ENCODE peak calls at places on chromosomes 6 and 20, in ten cellular contexts. V is neural crest cell; M is HT1080; X is CD4-positive, alpha-beta memory T cell; J is NCI-H82; I is AG09309; S is T-helper 2 cell; W is thoracic aorta; N is NCI-H1105 treated with DMSO at 0.1 percent for 48 hours; A is T-helper 9 cell. B is an unnamed sample.
A peak's percentile ranks its signal among the peaks of the same experiment; 100 is the strongest.

GRCh38 chr6:1612902-1613301 is 3.2 kb downstream of the FOXC1 start:
- DNase-seq in W (no peak), M (peak; percentile 60), X (no peak), V (no peak), S (no peak), I (peak; percentile 56), J (peak; percentile 21), N (no peak), A (no peak), B (peak; percentile 60)

GRCh38 chr6:12545141-12545540 is 171.4 kb upstream of the PHACTR1 start:
- DNase-seq in X (no peak), V (no peak), I (no peak), A (no peak), S (no peak), N (no peak), J (no peak), W (no peak), M (no peak), B (no peak)

GRCh38 chr6:47034919-47035318 is 7.2 kb downstream of the ADGRF1 start:
- DNase-seq in V (no peak), A (no peak), M (peak; percentile 99), W (no peak), I (peak; percentile 99), X (no peak), N (peak; percentile 94), J (peak; percentile 94), S (no peak), B (peak; percentile 20)

GRCh38 chr6:53673138-53673801 is 7.7 kb upstream of the KLHL31 start:
- DNase-seq in X (no peak), S (no peak), W (no peak), M (peak; percentile 84), V (no peak), A (no peak), J (no peak), I (no peak), N (no peak), B (peak; percentile 21)

GRCh38 chr6:105270511-105270910 is 90.7 kb upstream of the POPDC3 start:
- DNase-seq in X (no peak), M (no peak), N (no peak), V (no peak), W (no peak), J (peak; percentile 95), S (no peak), I (peak; percentile 76), A (no peak), B (peak; percentile 50)

GRCh38 chr20:3192226-3193015 is 12.1 kb downstream of the DDRGK1 start:
- DNase-seq in M (no peak), A (no peak), S (no peak), X (no peak), W (no peak), V (no peak), I (no peak), J (no peak), N (no peak), B (no peak)

GRCh38 chr6:160360955-160361354 is 12.8 kb downstream of the SLC22A3 start:
- DNase-seq in I (no peak), V (no peak), A (no peak), N (no peak), S (no peak), X (no peak), W (no peak), M (no peak), J (no peak), B (no peak)

GRCh38 chr6:136309171-136309570 is 19.5 kb upstream of the BCLAF1 start:
- DNase-seq in A (no peak), X (no peak), J (no peak), W (no peak), I (no peak), M (no peak), S (no peak), N (no peak), V (no peak), B (no peak)

GRCh38 chr20:17500826-17501225 is 30.4 kb downstream of the BFSP1 start:
- DNase-seq in V (no peak), I (no peak), J (no peak), M (no peak), X (no peak), A (no peak), N (no peak), W (no peak), S (no peak), B (no peak)

GRCh38 chr6:100479180-100480035 is 14.7 kb upstream of the SIM1 start:
- DNase-seq in A (no peak), J (peak; percentile 56), I (no peak), M (peak; percentile 44), V (no peak), S (peak; percentile 70), W (no peak), X (peak; percentile 19), N (peak; percentile 57), B (peak; percentile 50)

GRCh38 chr6:118683881-118684872 is 32.8 kb upstream of the CEP85L start:
- DNase-seq in J (no peak), X (no peak), A (no peak), S (no peak), I (no peak), W (no peak), N (no peak), V (no peak), M (no peak), B (no peak)

GRCh38 chr6:32529697-32530429 is at the start of gene HLA-DRB5:
- DNase-seq in S (peak; percentile 72), N (no peak), X (peak; percentile 11), A (peak; percentile 2), J (no peak), W (no peak), I (no peak), V (no peak), M (no peak), B (no peak)

GRCh38 chr20:2752631-2753455 is 47.6 kb downstream of the CPXM1 start:
- DNase-seq in A (peak; percentile 46), W (no peak), V (peak; percentile 53), X (peak; percentile 49), I (no peak), N (peak; percentile 61), M (peak; percentile 51), S (peak; percentile 36), J (peak; percentile 55), B (peak; percentile 79)

GRCh38 chr6:159788757-159789376 is 535 bp downstream of the TCP1 start:
- DNase-seq in X (no peak), I (no peak), M (peak; percentile 13), W (no peak), J (peak; percentile 46), S (peak; percentile 31), N (peak; percentile 22), V (peak; percentile 16), A (peak; percentile 14), B (peak; percentile 55)

GRCh38 chr6:30724906-30725667 is 4.9 kb downstream of the TUBB start:
- DNase-seq in W (no peak), M (no peak), S (no peak), X (no peak), V (no peak), A (no peak), N (no peak), J (peak; percentile 66), I (no peak), B (no peak)

GRCh38 chr6:21003780-21004541 is 469.7 kb downstream of the CDKAL1 start:
- DNase-seq in M (peak; percentile 80), J (no peak), N (peak; percentile 64), S (no peak), W (no peak), V (no peak), I (no peak), X (no peak), A (no peak), B (peak; percentile 27)

GRCh38 chr20:62641749-62642665 is at the start of gene SLCO4A1:
- DNase-seq in M (peak; percentile 78), J (peak; percentile 87), N (peak; percentile 84), V (peak; percentile 50), I (no peak), A (peak; percentile 79), S (peak; percentile 91), X (peak; percentile 82), W (no peak), B (peak; percentile 85)

GRCh38 chr6:166007349-166008263 is 160.0 kb downstream of the TBXT start:
- DNase-seq in S (no peak), X (no peak), M (no peak), W (no peak), I (no peak), N (peak; percentile 42), A (no peak), V (no peak), J (no peak), B (peak; percentile 50)

GRCh38 chr6:84762941-84763396 is 1.4 kb downstream of the TBX18 start:
- DNase-seq in M (no peak), W (no peak), J (no peak), V (no peak), X (no peak), A (no peak), N (no peak), I (no peak), S (no peak), B (peak; percentile 33)

B was measured in GM03348.